ENCODE peak calls at places on chromosomes 12 and 14, in six cellular contexts. Y is A549, M is K562, E is endothelial cell of umbilical vein, D is HepG2, B is GM12878. O is an unnamed sample.

GRCh38 chr12:100185361-100185894 is 15.2 kb upstream of the ACTR6 start:
- DNase-seq in Y (no peak), M (no peak), E (no peak), D (no peak), B (peak; percentile 54), O (peak; percentile 57)

GRCh38 chr12:116687888-116688287 is 50.0 kb downstream of the SPRING1 start:
- DNase-seq in Y (peak; percentile 46), M (peak; percentile 59), E (peak; percentile 28), D (peak; percentile 44), B (no peak), O (peak; percentile 93)

GRCh38 chr12:57236925-57237652 is 7.6 kb downstream of the SHMT2 start:
- DNase-seq in Y (no peak), M (no peak), E (no peak), D (no peak), B (no peak), O (no peak)

GRCh38 chr12:128449146-128449894 is 182.3 kb downstream of the TMEM132C start:
- DNase-seq in Y (no peak), M (no peak), E (no peak), D (no peak), B (no peak), O (no peak)

GRCh38 chr14:58341152-58341748 is 42.9 kb downstream of the ARID4A start:
- DNase-seq in Y (no peak), M (no peak), E (no peak), D (no peak), B (no peak), O (no peak)

GRCh38 chr12:97368462-97369150 is 94.0 kb upstream of the RMST start:
- DNase-seq in Y (no peak), M (no peak), E (no peak), D (peak; percentile 11), B (no peak), O (no peak)

GRCh38 chr14:61992139-61992538 is 229.9 kb downstream of the SNAPC1 start:
- DNase-seq in Y (no peak), M (no peak), E (no peak), D (no peak), B (no peak), O (no peak)

GRCh38 chr14:20781805-20782204 is 737 bp downstream of the RNASE6 start:
- DNase-seq in Y (no peak), M (no peak), E (peak; percentile 32), D (no peak), B (no peak), O (no peak)

GRCh38 chr14:104390221-104390931 is 189.2 kb upstream of the C14orf180 start:
- DNase-seq in Y (no peak), M (no peak), E (no peak), D (no peak), B (no peak), O (no peak)

GRCh38 chr14:105059917-105060565 is 5.2 kb downstream of the GPR132 start:
- DNase-seq in Y (no peak), M (no peak), E (no peak), D (no peak), B (no peak), O (no peak)

GRCh38 chr14:22737052-22737451 is 29.4 kb upstream of the OXA1L start:
- DNase-seq in Y (no peak), M (no peak), E (no peak), D (no peak), B (no peak), O (no peak)

GRCh38 chr12:83827193-83827592 is 1085.4 kb downstream of the SLC6A15 start:
- DNase-seq in Y (no peak), M (no peak), E (no peak), D (no peak), B (no peak), O (no peak)

GRCh38 chr12:22800332-22800731 is 175.4 kb downstream of the ETNK1 start:
- DNase-seq in Y (no peak), M (no peak), E (no peak), D (no peak), B (no peak), O (no peak)

GRCh38 chr12:3261782-3262359 is 184.7 kb downstream of the TSPAN9 start:
- DNase-seq in Y (no peak), M (no peak), E (no peak), D (no peak), B (no peak), O (no peak)

GRCh38 chr14:77565289-77566081 is 51.0 kb downstream of the SPTLC2 start:
- DNase-seq in Y (no peak), M (no peak), E (no peak), D (no peak), B (no peak), O (peak; percentile 38)

GRCh38 chr12:15966426-15966825 is 55.3 kb downstream of the DERA start:
- DNase-seq in Y (no peak), M (no peak), E (peak; percentile 32), D (no peak), B (no peak), O (no peak)

GRCh38 chr14:38405851-38406630 is 150.1 kb upstream of the CLEC14A start:
- DNase-seq in Y (no peak), M (no peak), E (peak; percentile 54), D (no peak), B (no peak), O (no peak)

GRCh38 chr14:51817326-51817725 is 43.1 kb upstream of the GNG2 start:
- DNase-seq in Y (no peak), M (no peak), E (no peak), D (no peak), B (no peak), O (no peak)

GRCh38 chr12:26029741-26030033 is 71.2 kb downstream of the RASSF8 start:
- DNase-seq in Y (no peak), M (no peak), E (no peak), D (no peak), B (no peak), O (no peak)

GRCh38 chr14:95095991-95096390 is 61.3 kb downstream of the DICER1 start:
- DNase-seq in Y (no peak), M (no peak), E (no peak), D (no peak), B (no peak), O (no peak)

GRCh38 chr12:113896194-113896593 is 69.9 kb downstream of the RBM19 start:
- DNase-seq in Y (no peak), M (peak; percentile 32), E (no peak), D (no peak), B (no peak), O (no peak)

GRCh38 chr14:93832665-93833064 is 44.4 kb upstream of the PRIMA1 start:
- DNase-seq in Y (no peak), M (no peak), E (no peak), D (no peak), B (no peak), O (no peak)

GRCh38 chr12:50400104-50400637 is 514 bp upstream of the LARP4 start:
- DNase-seq in Y (no peak), M (no peak), E (no peak), D (no peak), B (no peak), O (peak; percentile 50)

GRCh38 chr12:102169922-102170698 is 27.5 kb downstream of the PMCH start:
- DNase-seq in Y (no peak), M (peak; percentile 22), E (peak; percentile 69), D (peak; percentile 9), B (no peak), O (peak; percentile 49)

GRCh38 chr14:71322660-71323250 is 415.5 kb downstream of the PCNX1 start:
- DNase-seq in Y (no peak), M (no peak), E (peak; percentile 52), D (no peak), B (peak; percentile 66), O (peak; percentile 51)

GRCh38 chr12:83016226-83016835 is 329.6 kb downstream of the TMTC2 start:
- DNase-seq in Y (peak; percentile 4), M (peak; percentile 14), E (peak; percentile 86), D (peak; percentile 5), B (no peak), O (peak; percentile 78)

GRCh38 chr12:20863056-20863455 is 52.6 kb downstream of the SLCO1B3 start:
- DNase-seq in Y (no peak), M (no peak), E (no peak), D (no peak), B (no peak), O (no peak)

GRCh38 chr12:73998894-73999293 is 538.7 kb upstream of the ATXN7L3B start:
- DNase-seq in Y (no peak), M (no peak), E (no peak), D (no peak), B (no peak), O (no peak)

DNA sequence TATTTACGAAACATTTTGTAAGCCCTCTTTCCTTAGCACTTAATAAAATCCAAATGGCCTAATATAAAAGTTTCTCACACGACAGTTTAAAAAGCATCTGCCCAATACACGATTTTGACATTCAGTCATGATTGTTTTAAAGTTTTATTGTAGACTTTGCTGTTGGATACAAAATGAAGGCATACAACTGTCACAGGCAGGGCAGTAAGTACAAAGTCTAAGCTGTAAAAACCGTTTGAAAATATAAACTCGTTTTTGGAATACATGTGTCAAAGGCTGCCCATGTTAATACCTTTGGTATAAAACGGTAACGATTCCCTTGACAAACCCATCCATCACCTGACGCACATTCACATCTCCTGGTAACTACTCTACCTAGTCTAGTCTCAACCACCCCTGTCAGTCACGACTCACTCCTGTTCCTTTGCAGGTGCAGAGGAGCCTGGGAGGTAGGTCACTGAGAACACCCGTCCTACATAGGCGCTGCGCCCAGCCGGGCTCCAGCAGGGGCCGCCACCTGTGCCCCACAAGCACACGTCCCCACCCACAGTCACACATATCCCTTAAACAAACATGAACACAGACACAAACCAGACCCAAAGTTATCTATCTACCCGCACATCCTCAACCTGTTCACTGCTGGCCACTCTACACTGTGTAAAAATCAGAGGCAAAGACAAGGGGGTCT is 27.1 kb downstream of the KCTD10 start:
- DNase-seq in Y (no peak), M (peak; percentile 47), E (no peak), D (no peak), B (no peak), O (no peak)
- TF ChIP-seq CTCF in Y (peak; percentile 20), M (peak; percentile 23), E (no peak), D (peak; percentile 26), B (no peak), O (no peak)

GRCh38 chr12:67222302-67222701 is 46.9 kb upstream of the CAND1 start:
- DNase-seq in Y (no peak), M (no peak), E (no peak), D (no peak), B (no peak), O (peak; percentile 15)
- TF ChIP-seq MYC in Y (no peak), M (no peak), E (no peak), D (no peak), B (no peak), O (no peak)

GRCh38 chr12:131871677-131872076 is 22.7 kb upstream of the ULK1 start:
- DNase-seq in Y (no peak), M (no peak), E (no peak), D (no peak), B (no peak), O (no peak)

GRCh38 chr12:131869871-131870418 is 24.5 kb upstream of the ULK1 start:
- DNase-seq in Y (peak; percentile 89), M (no peak), E (peak; percentile 25), D (no peak), B (no peak), O (peak; percentile 16)

GRCh38 chr12:131873293-131873692 is 21.1 kb upstream of the ULK1 start:
- DNase-seq in Y (no peak), M (no peak), E (no peak), D (no peak), B (no peak), O (peak; percentile 5)

GRCh38 chr12:131867891-131868675 is 26.3 kb upstream of the ULK1 start:
- DNase-seq in Y (no peak), M (no peak), E (no peak), D (no peak), B (no peak), O (peak; percentile 5)

GRCh38 chr12:131872154-131873046 is 22.0 kb upstream of the ULK1 start:
- DNase-seq in Y (peak; percentile 68), M (no peak), E (no peak), D (no peak), B (no peak), O (peak; percentile 98)
- TF ChIP-seq POLR2A in Y (no peak), M (no peak), E (no peak), D (no peak), B (no peak), O (peak; percentile 21)

GRCh38 chr12:13135336-13136178 is 32.1 kb upstream of the GSG1 start:
- DNase-seq in Y (no peak), M (peak; percentile 6), E (peak; percentile 46), D (no peak), B (no peak), O (no peak)
- TF ChIP-seq CTCF in Y (no peak), M (no peak), E (no peak), D (no peak), B (no peak), O (no peak)

O was measured in NB4.